ENCODE peak calls at places on chromosome 3, in eight cellular contexts. W is lower lobe of right lung; E is breast epithelium; G is T-helper 17 cell; Q is RWPE1; B is T-cell; X is CD4-positive, alpha-beta T cell; D is activated T-helper 1 cell treated with anti-CD3 and anti-CD28 coated beads, Interleukin-12 subunit alpha, Interleukin-12 subunit beta, Interleukin-2, Interleukin-4 antibody, amounts not matched to agents 30 ng/mL and 10 ng/mL and 1 ng/mL, durations not matched to agents 14 hours and 24 hours and 36 hours. F is an unnamed sample.

GRCh38 chr3:191695815-191696153 is 234.8 kb downstream of the PYDC2 start:
- DNase-seq in W (no peak), E (no peak), G (no peak), Q (no peak), B (no peak), X (no peak), D (no peak), F (no peak)

GRCh38 chr3:111768571-111769100 is 90.4 kb upstream of the PHLDB2 start:
- DNase-seq in W (no peak), E (no peak), G (no peak), Q (peak; percentile 80), B (no peak), X (no peak), D (no peak), F (no peak)

GRCh38 chr3:23002846-23003800 is 200.0 kb upstream of the UBE2E2 start:
- DNase-seq in W (no peak), E (no peak), G (no peak), Q (no peak), B (no peak), X (no peak), D (no peak), F (no peak)

GRCh38 chr3:179526989-179527391 is 35.7 kb upstream of the ACTL6A start:
- DNase-seq in W (no peak), E (no peak), G (no peak), Q (no peak), B (no peak), X (no peak), D (no peak), F (no peak)

GRCh38 chr3:160343132-160343531 is 55.9 kb downstream of the IFT80 start:
- DNase-seq in W (no peak), E (no peak), G (no peak), Q (peak; percentile 11), B (no peak), X (no peak), D (no peak), F (no peak)

GRCh38 chr3:126133606-126134005 is 46.8 kb downstream of the ALDH1L1 start:
- DNase-seq in W (peak; percentile 35), E (peak; percentile 14), G (no peak), Q (no peak), B (no peak), X (no peak), D (no peak), F (no peak)

GRCh38 chr3:167749728-167750127 is 14.2 kb downstream of the SERPINI1 start:
- DNase-seq in W (no peak), E (no peak), G (no peak), Q (no peak), B (no peak), X (no peak), D (no peak), F (no peak)

GRCh38 chr3:106386050-106386449 is 517.2 kb upstream of the CBLB start:
- DNase-seq in W (no peak), E (no peak), G (no peak), Q (no peak), B (no peak), X (no peak), D (no peak), F (peak; percentile 51)

GRCh38 chr3:55615694-55616310 is 128.7 kb upstream of the WNT5A start:
- DNase-seq in W (no peak), E (no peak), G (no peak), Q (no peak), B (no peak), X (no peak), D (no peak), F (no peak)

GRCh38 chr3:16528581-16528993 is 15.1 kb upstream of the RFTN1 start:
- DNase-seq in W (no peak), E (no peak), G (no peak), Q (no peak), B (no peak), X (no peak), D (no peak), F (no peak)

GRCh38 chr3:190375250-190375649 is 12.7 kb upstream of the CLDN16 start:
- DNase-seq in W (no peak), E (no peak), G (no peak), Q (no peak), B (no peak), X (no peak), D (no peak), F (no peak)

GRCh38 chr3:129526121-129526900 is 2.1 kb upstream of the RHO start:
- DNase-seq in W (no peak), E (no peak), G (no peak), Q (no peak), B (no peak), X (no peak), D (no peak), F (peak; percentile 73)

GRCh38 chr3:132180337-132180791 is 136.8 kb upstream of the ACP3 start:
- DNase-seq in W (no peak), E (no peak), G (no peak), Q (peak; percentile 57), B (no peak), X (no peak), D (no peak), F (peak; percentile 3)

GRCh38 chr3:177308911-177309310 is 111.6 kb upstream of the TBL1XR1 start:
- DNase-seq in W (no peak), E (no peak), G (no peak), Q (no peak), B (no peak), X (no peak), D (no peak), F (no peak)

GRCh38 chr3:186931487-186932280 is 1.4 kb downstream of the ST6GAL1 start:
- DNase-seq in W (peak; percentile 79), E (no peak), G (peak; percentile 52), Q (no peak), B (peak; percentile 71), X (peak; percentile 61), D (peak; percentile 81), F (peak; percentile 29)

GRCh38 chr3:193874997-193875593 is 260.9 kb upstream of the HES1 start:
- DNase-seq in W (no peak), E (no peak), G (no peak), Q (no peak), B (no peak), X (no peak), D (no peak), F (no peak)

GRCh38 chr3:194487289-194488006 is 646 bp upstream of the ATP13A3 start:
- DNase-seq in W (peak; percentile 79), E (no peak), G (peak; percentile 12), Q (no peak), B (no peak), X (peak; percentile 24), D (peak; percentile 40), F (peak; percentile 46)

GRCh38 chr3:30343067-30343831 is 263.2 kb upstream of the TGFBR2 start:
- DNase-seq in W (no peak), E (no peak), G (no peak), Q (no peak), B (no peak), X (no peak), D (no peak), F (no peak)

GRCh38 chr3:127612966-127613365 is 14.8 kb downstream of the MCM2 start:
- DNase-seq in W (no peak), E (no peak), G (no peak), Q (no peak), B (no peak), X (no peak), D (no peak), F (no peak)

GRCh38 chr3:37130448-37130847 is 43.9 kb downstream of the LRRFIP2 start:
- DNase-seq in W (no peak), E (no peak), G (no peak), Q (no peak), B (no peak), X (no peak), D (no peak), F (no peak)

GRCh38 chr3:48989126-48989795 is 780 bp upstream of the P4HTM start:
- DNase-seq in W (no peak), E (no peak), G (no peak), Q (no peak), B (no peak), X (no peak), D (no peak), F (no peak)

GRCh38 chr3:52874869-52875588 is 22.3 kb downstream of the STIMATE start:
- DNase-seq in W (no peak), E (no peak), G (no peak), Q (no peak), B (no peak), X (no peak), D (no peak), F (no peak)

GRCh38 chr3:153373571-153373970 is 211.5 kb downstream of the RAP2B start:
- DNase-seq in W (peak; percentile 44), E (no peak), G (no peak), Q (no peak), B (no peak), X (no peak), D (no peak), F (no peak)

GRCh38 chr3:119810018-119810435 is 28.1 kb downstream of the NR1I2 start:
- DNase-seq in W (peak; percentile 65), E (no peak), G (peak; percentile 33), Q (no peak), B (peak; percentile 34), X (peak; percentile 43), D (peak; percentile 23), F (peak; percentile 36)

GRCh38 chr3:38004415-38005075 is 14.0 kb downstream of the VILL start:
- DNase-seq in W (peak; percentile 83), E (peak; percentile 84), G (peak; percentile 54), Q (peak; percentile 41), B (peak; percentile 42), X (peak; percentile 51), D (peak; percentile 31), F (no peak)